ENCODE peak calls at places on chromosomes 12 and 14, in ten cellular contexts. One of them, this sample, is unnamed.

GRCh38 chr14:35116242-35116641 is 5.5 kb downstream of the PPP2R3C start:
- DNase-seq in fibroblast of mammary gland: no peak
- DNase-seq in A549: no peak
- DNase-seq in fibroblast of the aortic adventitia: no peak
- DNase-seq in choroid plexus epithelial cell: no peak
- DNase-seq in uterus: no peak
- DNase-seq in psoas muscle: no peak
- DNase-seq in endothelial cell: no peak
- DNase-seq in left ventricle myocardium inferior: no peak
- DNase-seq in stomach: no peak
- DNase-seq in this sample: no peak

GRCh38 chr12:6465467-6466183 is 4.9 kb downstream of the VAMP1 start:
- DNase-seq in choroid plexus epithelial cell: peak
- DNase-seq in psoas muscle: no peak
- DNase-seq in uterus: peak
- DNase-seq in fibroblast of mammary gland: peak
- DNase-seq in A549: peak
- DNase-seq in left ventricle myocardium inferior: no peak
- DNase-seq in fibroblast of the aortic adventitia: peak
- DNase-seq in stomach: peak
- DNase-seq in endothelial cell: peak
- DNase-seq in this sample: no peak

GRCh38 chr14:70935135-70935534 is 27.9 kb downstream of the PCNX1 start:
- DNase-seq in fibroblast of mammary gland: no peak
- DNase-seq in stomach: no peak
- DNase-seq in left ventricle myocardium inferior: no peak
- DNase-seq in endothelial cell: no peak
- DNase-seq in fibroblast of the aortic adventitia: no peak
- DNase-seq in uterus: no peak
- DNase-seq in psoas muscle: no peak
- DNase-seq in choroid plexus epithelial cell: no peak
- DNase-seq in A549: no peak
- DNase-seq in this sample: no peak

GRCh38 chr14:45785240-45785639 is 532.2 kb upstream of the MIS18BP1 start:
- DNase-seq in fibroblast of mammary gland: no peak
- DNase-seq in endothelial cell: no peak
- DNase-seq in stomach: peak
- DNase-seq in psoas muscle: no peak
- DNase-seq in fibroblast of the aortic adventitia: no peak
- DNase-seq in A549: no peak
- DNase-seq in uterus: no peak
- DNase-seq in left ventricle myocardium inferior: no peak
- DNase-seq in choroid plexus epithelial cell: no peak
- DNase-seq in this sample: no peak

GRCh38 chr12:88552672-88553079 is 27.6 kb downstream of the KITLG start:
- DNase-seq in choroid plexus epithelial cell: peak
- DNase-seq in A549: peak
- DNase-seq in endothelial cell: no peak
- DNase-seq in psoas muscle: no peak
- DNase-seq in uterus: no peak
- DNase-seq in left ventricle myocardium inferior: no peak
- DNase-seq in fibroblast of mammary gland: peak
- DNase-seq in fibroblast of the aortic adventitia: peak
- DNase-seq in stomach: no peak
- DNase-seq in this sample: no peak

GRCh38 chr12:52399756-52400155 is 6.4 kb downstream of the KRT82 start:
- DNase-seq in left ventricle myocardium inferior: no peak
- DNase-seq in fibroblast of the aortic adventitia: no peak
- DNase-seq in fibroblast of mammary gland: no peak
- DNase-seq in choroid plexus epithelial cell: no peak
- DNase-seq in endothelial cell: no peak
- DNase-seq in A549: no peak
- DNase-seq in uterus: no peak
- DNase-seq in psoas muscle: no peak
- DNase-seq in stomach: no peak
- DNase-seq in this sample: no peak

GRCh38 chr12:10331642-10332239 is 24.1 kb downstream of the KLRD1 start:
- DNase-seq in left ventricle myocardium inferior: no peak
- DNase-seq in stomach: no peak
- DNase-seq in endothelial cell: peak
- DNase-seq in fibroblast of mammary gland: peak
- DNase-seq in choroid plexus epithelial cell: peak
- DNase-seq in uterus: no peak
- DNase-seq in fibroblast of the aortic adventitia: peak
- DNase-seq in A549: peak
- DNase-seq in psoas muscle: no peak
- DNase-seq in this sample: peak

GRCh38 chr12:29640589-29641345 is 143.0 kb downstream of the TMTC1 start:
- DNase-seq in choroid plexus epithelial cell: peak
- DNase-seq in endothelial cell: no peak
- DNase-seq in stomach: no peak
- DNase-seq in psoas muscle: no peak
- DNase-seq in uterus: peak
- DNase-seq in A549: no peak
- DNase-seq in fibroblast of mammary gland: peak
- DNase-seq in left ventricle myocardium inferior: peak
- DNase-seq in fibroblast of the aortic adventitia: peak
- DNase-seq in this sample: no peak

GRCh38 chr12:114397978-114398881 is 7.7 kb downstream of the TBX5 start:
- DNase-seq in stomach: no peak
- DNase-seq in uterus: no peak
- DNase-seq in A549: no peak
- DNase-seq in endothelial cell: no peak
- DNase-seq in fibroblast of the aortic adventitia: no peak
- DNase-seq in choroid plexus epithelial cell: no peak
- DNase-seq in psoas muscle: no peak
- DNase-seq in left ventricle myocardium inferior: no peak
- DNase-seq in fibroblast of mammary gland: no peak
- DNase-seq in this sample: peak

GRCh38 chr14:61456720-61457119 is 135.3 kb downstream of the PRKCH start:
- DNase-seq in fibroblast of mammary gland: peak
- DNase-seq in left ventricle myocardium inferior: peak
- DNase-seq in psoas muscle: peak
- DNase-seq in fibroblast of the aortic adventitia: peak
- DNase-seq in choroid plexus epithelial cell: peak
- DNase-seq in stomach: peak
- DNase-seq in uterus: peak
- DNase-seq in A549: peak
- DNase-seq in endothelial cell: peak
- DNase-seq in this sample: peak

GRCh38 chr12:29427964-29428363 is 47.0 kb upstream of the ERGIC2 start:
- DNase-seq in fibroblast of mammary gland: no peak
- DNase-seq in A549: no peak
- DNase-seq in endothelial cell: no peak
- DNase-seq in stomach: no peak
- DNase-seq in uterus: no peak
- DNase-seq in left ventricle myocardium inferior: no peak
- DNase-seq in psoas muscle: no peak
- DNase-seq in fibroblast of the aortic adventitia: peak
- DNase-seq in choroid plexus epithelial cell: peak
- DNase-seq in this sample: peak

GRCh38 chr14:31566456-31566855 is 5.3 kb downstream of the NUBPL start:
- DNase-seq in endothelial cell: no peak
- DNase-seq in choroid plexus epithelial cell: no peak
- DNase-seq in psoas muscle: no peak
- DNase-seq in stomach: no peak
- DNase-seq in left ventricle myocardium inferior: no peak
- DNase-seq in A549: no peak
- DNase-seq in uterus: no peak
- DNase-seq in fibroblast of mammary gland: no peak
- DNase-seq in fibroblast of the aortic adventitia: peak
- DNase-seq in this sample: no peak

GRCh38 chr14:55843718-55844403 is 263.9 kb downstream of the KTN1 start:
- DNase-seq in left ventricle myocardium inferior: no peak
- DNase-seq in choroid plexus epithelial cell: peak
- DNase-seq in A549: no peak
- DNase-seq in fibroblast of the aortic adventitia: peak
- DNase-seq in stomach: no peak
- DNase-seq in psoas muscle: no peak
- DNase-seq in endothelial cell: no peak
- DNase-seq in uterus: no peak
- DNase-seq in fibroblast of mammary gland: peak
- DNase-seq in this sample: no peak
- TF ChIP-seq CTCF in left ventricle myocardium inferior: peak
- TF ChIP-seq CTCF in choroid plexus epithelial cell: peak
- TF ChIP-seq CTCF in A549: peak
- TF ChIP-seq CTCF in fibroblast of the aortic adventitia: peak
- TF ChIP-seq CTCF in stomach: no peak
- TF ChIP-seq CTCF in psoas muscle: peak
- TF ChIP-seq CTCF in endothelial cell: peak
- TF ChIP-seq CTCF in uterus: no peak
- TF ChIP-seq CTCF in fibroblast of mammary gland: peak
- TF ChIP-seq CTCF in this sample: no peak

DNA sequence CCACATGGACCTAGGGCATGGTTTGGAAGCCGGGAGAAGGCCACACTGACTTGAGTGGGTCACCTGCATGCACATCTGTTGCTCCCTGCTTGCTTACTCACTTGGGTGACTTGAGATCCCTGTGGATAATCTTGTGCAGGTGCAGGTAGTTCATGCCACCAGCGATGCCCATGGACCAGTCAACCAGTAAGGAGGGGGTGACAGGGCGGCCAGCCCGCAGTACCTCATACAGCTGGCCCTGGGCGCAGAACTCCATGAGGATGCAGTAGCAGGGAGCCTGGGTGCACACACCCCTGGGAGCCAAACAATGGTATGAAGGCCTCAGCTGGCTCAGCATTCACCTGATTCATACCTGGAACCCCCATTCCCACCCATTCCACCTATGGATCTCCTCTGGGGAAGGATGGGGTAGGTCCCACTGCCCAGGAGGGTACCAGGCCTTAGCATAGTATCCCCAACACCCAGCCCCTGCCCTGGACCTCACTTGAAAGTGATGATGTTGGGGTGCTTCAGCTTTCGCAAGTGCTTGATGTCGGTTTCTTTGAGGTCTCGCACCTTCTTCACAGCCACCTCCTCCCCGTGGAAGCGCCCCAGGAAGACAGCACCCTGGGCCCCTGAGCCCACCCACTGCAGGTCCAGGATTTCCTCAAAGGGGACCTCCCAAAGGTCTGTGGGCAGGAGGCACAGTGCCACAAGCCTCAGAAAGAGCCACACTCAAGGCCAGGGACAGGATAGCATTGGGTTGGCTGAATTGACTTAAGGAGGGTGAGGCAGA is 13.1 kb downstream of the MAP3K12 start:
- DNase-seq in endothelial cell: no peak
- DNase-seq in psoas muscle: peak
- DNase-seq in uterus: peak
- DNase-seq in stomach: no peak
- DNase-seq in fibroblast of mammary gland: no peak
- DNase-seq in A549: no peak
- DNase-seq in left ventricle myocardium inferior: no peak
- DNase-seq in choroid plexus epithelial cell: no peak
- DNase-seq in fibroblast of the aortic adventitia: no peak
- DNase-seq in this sample: no peak
- TF ChIP-seq CTCF in endothelial cell: no peak
- TF ChIP-seq CTCF in psoas muscle: no peak
- TF ChIP-seq CTCF in uterus: no peak
- TF ChIP-seq CTCF in stomach: no peak
- TF ChIP-seq CTCF in fibroblast of mammary gland: no peak
- TF ChIP-seq CTCF in A549: no peak
- TF ChIP-seq CTCF in left ventricle myocardium inferior: no peak
- TF ChIP-seq CTCF in choroid plexus epithelial cell: no peak
- TF ChIP-seq CTCF in fibroblast of the aortic adventitia: no peak
- TF ChIP-seq CTCF in this sample: no peak

GRCh38 chr12:46628176-46628575 is 197.6 kb downstream of the SLC38A4 start:
- DNase-seq in psoas muscle: no peak
- DNase-seq in endothelial cell: no peak
- DNase-seq in left ventricle myocardium inferior: no peak
- DNase-seq in choroid plexus epithelial cell: no peak
- DNase-seq in stomach: no peak
- DNase-seq in A549: no peak
- DNase-seq in fibroblast of the aortic adventitia: no peak
- DNase-seq in fibroblast of mammary gland: no peak
- DNase-seq in uterus: no peak
- DNase-seq in this sample: no peak

GRCh38 chr12:46627686-46628085 is 198.1 kb downstream of the SLC38A4 start:
- DNase-seq in uterus: no peak
- DNase-seq in fibroblast of the aortic adventitia: no peak
- DNase-seq in fibroblast of mammary gland: no peak
- DNase-seq in A549: no peak
- DNase-seq in choroid plexus epithelial cell: peak
- DNase-seq in stomach: no peak
- DNase-seq in left ventricle myocardium inferior: no peak
- DNase-seq in endothelial cell: no peak
- DNase-seq in psoas muscle: no peak
- DNase-seq in this sample: no peak

DNA sequence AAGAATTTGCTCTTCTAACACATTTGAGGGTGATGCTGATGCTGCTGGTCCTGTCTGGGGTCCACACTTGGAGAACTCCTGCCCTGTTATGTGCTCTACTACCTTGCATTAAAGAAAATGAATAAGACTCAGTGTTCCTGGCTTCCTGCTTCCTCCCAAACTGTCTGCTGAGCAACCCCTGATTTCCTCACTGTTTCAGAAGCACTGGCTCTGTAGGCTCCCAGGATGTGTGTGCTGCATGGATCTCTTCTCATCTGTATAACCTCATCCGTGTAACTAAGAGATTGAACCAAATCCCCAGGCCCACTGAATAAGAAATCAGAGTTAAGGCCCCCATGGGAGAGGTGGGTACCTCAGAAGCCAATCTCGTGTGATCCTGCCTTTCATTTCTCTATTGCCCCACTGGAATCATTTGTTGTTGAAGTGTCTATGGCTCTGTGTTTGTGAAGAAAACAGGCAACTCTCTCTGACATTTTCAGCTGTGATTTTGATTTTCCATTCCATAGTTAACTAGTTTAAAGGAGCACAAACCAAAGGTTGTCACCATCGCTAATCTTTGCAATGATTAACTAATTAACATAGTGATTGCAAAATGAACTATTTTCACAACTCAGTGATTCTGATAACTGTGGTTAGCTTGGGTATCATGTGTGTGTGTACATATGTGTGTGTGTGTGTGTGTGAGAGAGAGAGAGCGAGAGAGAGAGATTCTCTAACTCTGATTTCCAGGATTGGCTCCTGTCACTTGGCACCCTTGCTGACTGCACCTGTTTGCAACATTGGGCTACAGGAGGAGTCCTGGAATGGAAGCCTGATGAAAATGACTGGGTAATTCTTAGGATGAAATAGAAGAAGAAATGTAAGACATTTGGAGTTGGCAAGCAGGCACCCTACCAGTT is 196.2 kb downstream of the SLC38A4 start:
- DNase-seq in left ventricle myocardium inferior: no peak
- DNase-seq in fibroblast of mammary gland: no peak
- DNase-seq in endothelial cell: no peak
- DNase-seq in uterus: no peak
- DNase-seq in psoas muscle: peak
- DNase-seq in A549: no peak
- DNase-seq in choroid plexus epithelial cell: no peak
- DNase-seq in stomach: no peak
- DNase-seq in fibroblast of the aortic adventitia: no peak
- DNase-seq in this sample: no peak
- TF ChIP-seq CTCF in left ventricle myocardium inferior: no peak
- TF ChIP-seq CTCF in fibroblast of mammary gland: no peak
- TF ChIP-seq CTCF in endothelial cell: no peak
- TF ChIP-seq CTCF in uterus: no peak
- TF ChIP-seq CTCF in psoas muscle: no peak
- TF ChIP-seq CTCF in A549: no peak
- TF ChIP-seq CTCF in choroid plexus epithelial cell: no peak
- TF ChIP-seq CTCF in stomach: no peak
- TF ChIP-seq CTCF in fibroblast of the aortic adventitia: no peak
- TF ChIP-seq CTCF in this sample: no peak

GRCh38 chr12:93592641-93593396 is 20.3 kb downstream of the SOCS2 start:
- DNase-seq in psoas muscle: no peak
- DNase-seq in fibroblast of the aortic adventitia: no peak
- DNase-seq in stomach: no peak
- DNase-seq in left ventricle myocardium inferior: no peak
- DNase-seq in fibroblast of mammary gland: no peak
- DNase-seq in choroid plexus epithelial cell: no peak
- DNase-seq in uterus: no peak
- DNase-seq in A549: no peak
- DNase-seq in endothelial cell: no peak
- DNase-seq in this sample: no peak
- TF ChIP-seq CTCF in psoas muscle: no peak
- TF ChIP-seq CTCF in fibroblast of the aortic adventitia: no peak
- TF ChIP-seq CTCF in stomach: no peak
- TF ChIP-seq CTCF in left ventricle myocardium inferior: no peak
- TF ChIP-seq CTCF in fibroblast of mammary gland: no peak
- TF ChIP-seq CTCF in choroid plexus epithelial cell: no peak
- TF ChIP-seq CTCF in uterus: no peak
- TF ChIP-seq CTCF in A549: no peak
- TF ChIP-seq CTCF in endothelial cell: no peak
- TF ChIP-seq CTCF in this sample: no peak